ENCODE peak calls at places on chromosomes 12 and 14, in six cellular contexts. R is ovary, P is transverse colon, I is esophagus muscularis mucosa, W is sigmoid colon, N is HepG2. A is an unnamed sample.

GRCh38 chr12:4106617-4107016 is 166.9 kb upstream of the CCND2 start:
- DNase-seq in I (no peak), P (no peak), W (no peak), N (no peak), R (no peak), A (no peak)

GRCh38 chr12:8108808-8109398 is 14.5 kb upstream of the CLEC4A start:
- DNase-seq in P (peak), I (no peak), W (peak), R (peak), N (peak), A (peak)

GRCh38 chr12:123273166-123273565 is 1.5 kb upstream of the CDK2AP1 start:
- DNase-seq in P (no peak), N (no peak), R (no peak), I (no peak), W (no peak), A (no peak)

GRCh38 chr12:123912415-123913385 is 59.9 kb downstream of the CCDC92 start:
- DNase-seq in R (no peak), P (no peak), I (no peak), N (peak), W (no peak), A (no peak)

GRCh38 chr14:55908071-55908470 is 210.1 kb upstream of the PELI2 start:
- DNase-seq in R (no peak), N (no peak), P (no peak), W (no peak), I (no peak), A (no peak)

GRCh38 chr14:45095143-45095542 is 11.2 kb downstream of the PRPF39 start:
- DNase-seq in R (no peak), P (no peak), I (no peak), N (no peak), W (no peak), A (no peak)

GRCh38 chr14:59699422-59699821 is 122.8 kb upstream of the CCDC175 start:
- DNase-seq in W (no peak), R (no peak), I (no peak), P (no peak), N (no peak), A (no peak)

GRCh38 chr12:106428379-106428778 is 70.8 kb downstream of the POLR3B start:
- DNase-seq in I (no peak), R (no peak), N (no peak), W (no peak), P (no peak), A (peak)

GRCh38 chr14:94644102-94644535 is 31.9 kb downstream of the SERPINA3 start:
- DNase-seq in N (no peak), P (no peak), R (no peak), I (no peak), W (no peak), A (no peak)

GRCh38 chr12:79690606-79691298 is at the start of gene PAWR:
- DNase-seq in N (peak), P (peak), I (no peak), W (peak), R (peak), A (peak)

GRCh38 chr14:90235179-90235976 is 21.0 kb upstream of the PSMC1 start:
- DNase-seq in N (peak), I (no peak), W (no peak), R (peak), P (peak), A (peak)

GRCh38 chr14:21095430-21096205 is 2.8 kb downstream of the ZNF219 start:
- DNase-seq in P (no peak), R (no peak), N (no peak), W (no peak), I (no peak), A (no peak)

GRCh38 chr14:36315159-36315853 is 5.1 kb downstream of the MBIP start:
- DNase-seq in I (no peak), W (no peak), R (no peak), N (no peak), P (no peak), A (no peak)

GRCh38 chr14:73105050-73105449 is 31.3 kb upstream of the PSEN1 start:
- DNase-seq in I (no peak), W (no peak), N (no peak), R (no peak), P (no peak), A (no peak)

GRCh38 chr14:81285250-81285649 is 64.5 kb upstream of the GTF2A1 start:
- DNase-seq in I (no peak), N (no peak), W (no peak), P (no peak), R (no peak), A (no peak)

GRCh38 chr14:89144642-89145041 is 272.4 kb downstream of the FOXN3 start:
- DNase-seq in P (no peak), I (no peak), N (peak), W (no peak), R (no peak), A (no peak)

GRCh38 chr14:56635041-56635440 is 55.4 kb downstream of the TMEM260 start:
- DNase-seq in R (no peak), N (no peak), W (no peak), I (no peak), P (no peak), A (no peak)

GRCh38 chr12:27592548-27592947 is 68.5 kb downstream of the PPFIBP1 start:
- DNase-seq in P (no peak), N (no peak), R (no peak), I (no peak), W (peak), A (peak)

GRCh38 chr14:92560106-92560865 is 46.7 kb downstream of the RIN3 start:
- DNase-seq in N (no peak), R (no peak), P (no peak), W (no peak), I (no peak), A (no peak)

GRCh38 chr14:62670526-62670925 is 374.7 kb downstream of the KCNH5 start:
- DNase-seq in P (no peak), W (no peak), I (no peak), N (no peak), R (no peak), A (no peak)

GRCh38 chr12:92927055-92927435 is 2.0 kb downstream of the EEA1 start:
- DNase-seq in N (peak), I (no peak), P (no peak), W (no peak), R (no peak), A (no peak)

GRCh38 chr14:22400590-22401259 is 188.3 kb downstream of the DAD1 start:
- DNase-seq in R (no peak), N (no peak), P (no peak), W (no peak), I (no peak), A (no peak)

GRCh38 chr12:26940820-26941219 is 2.5 kb downstream of the FGFR1OP2 start:
- DNase-seq in W (no peak), R (no peak), N (no peak), P (no peak), I (no peak), A (no peak)

GRCh38 chr12:114995891-114996290 is 311.9 kb upstream of the TBX3 start:
- DNase-seq in R (no peak), P (no peak), I (no peak), N (no peak), W (no peak), A (no peak)

GRCh38 chr14:26577711-26578110 is 20.1 kb downstream of the NOVA1 start:
- DNase-seq in I (no peak), N (no peak), W (no peak), R (no peak), P (no peak), A (no peak)

GRCh38 chr12:27554421-27555186 is 30.6 kb downstream of the PPFIBP1 start:
- DNase-seq in P (peak), I (no peak), N (no peak), W (peak), R (peak), A (no peak)

GRCh38 chr12:110345176-110345651 is 58.3 kb downstream of the ANAPC7 start:
- DNase-seq in W (no peak), R (no peak), I (no peak), N (peak), P (peak), A (no peak)

GRCh38 chr12:64609543-64610091 is 678 bp upstream of the RASSF3 start:
- DNase-seq in I (no peak), N (no peak), W (no peak), R (no peak), P (no peak), A (no peak)

GRCh38 chr14:26594756-26595545 is 2.9 kb downstream of the NOVA1 start:
- DNase-seq in I (no peak), W (no peak), P (no peak), R (no peak), N (no peak), A (no peak)

GRCh38 chr14:31692376-31692781 is 131.2 kb downstream of the NUBPL start:
- DNase-seq in P (no peak), R (no peak), I (no peak), W (no peak), N (no peak), A (no peak)

GRCh38 chr12:45762185-45763110 is 32.9 kb downstream of the ARID2 start:
- DNase-seq in P (no peak), W (no peak), R (no peak), I (no peak), N (peak), A (no peak)

GRCh38 chr12:12776261-12776660 is 9.2 kb upstream of the APOLD1 start:
- DNase-seq in W (no peak), I (no peak), R (no peak), P (peak), N (peak), A (peak)

GRCh38 chr12:49010092-49010668 is 8.4 kb downstream of the PRKAG1 start:
- DNase-seq in N (no peak), P (no peak), R (no peak), W (no peak), I (no peak), A (no peak)

GRCh38 chr12:20547788-20548575 is 147.2 kb upstream of the SLCO1C1 start:
- DNase-seq in I (no peak), R (no peak), N (no peak), W (no peak), P (no peak), A (no peak)

GRCh38 chr14:69580009-69580577 is 5.4 kb upstream of the CCDC177 start:
- DNase-seq in N (peak), I (no peak), R (no peak), P (no peak), W (no peak), A (peak)

GRCh38 chr12:6199211-6199530 is 1.0 kb upstream of the CD9 start:
- DNase-seq in P (no peak), N (no peak), I (no peak), R (no peak), W (no peak), A (no peak)

GRCh38 chr12:121255433-121255832 is 41.1 kb downstream of the CAMKK2 start:
- DNase-seq in P (no peak), W (no peak), I (no peak), R (no peak), N (no peak), A (no peak)

GRCh38 chr12:118714051-118714460 is 267.3 kb upstream of the SRRM4 start:
- DNase-seq in I (no peak), P (peak), R (no peak), W (no peak), N (peak), A (no peak)

DNA sequence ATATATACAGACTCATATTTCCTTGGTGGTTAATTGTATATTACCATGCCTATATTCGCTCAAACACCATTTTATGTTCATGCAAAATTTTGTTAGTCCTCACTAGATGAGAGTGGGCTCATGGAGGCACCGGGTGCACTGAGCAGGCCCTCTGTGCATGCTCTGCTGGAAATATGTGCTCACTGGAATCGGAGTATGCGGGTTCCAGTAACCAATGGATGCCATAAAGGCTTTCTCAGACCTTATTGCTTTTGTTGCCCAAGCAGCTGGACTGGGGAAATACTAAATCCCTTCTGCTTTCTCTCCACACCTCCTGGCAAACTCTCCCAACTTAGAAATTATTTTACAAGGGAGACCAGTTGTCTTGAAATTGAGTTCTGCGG is 7.7 kb upstream of the HOXC6 start:
- DNase-seq in R (no peak), P (no peak), I (no peak), W (no peak), N (no peak), A (no peak)
- H3K4me3 ChIP-seq in R (peak), P (no peak), I (no peak), W (no peak), N (no peak), A (no peak)

GRCh38 chr12:67647251-67647546 is 1.3 kb upstream of the DYRK2 start:
- DNase-seq in P (no peak), R (no peak), N (no peak), W (no peak), I (no peak), A (no peak)

GRCh38 chr12:67647547-67648305 is 819 bp upstream of the DYRK2 start:
- DNase-seq in I (no peak), W (peak), R (peak), N (peak), P (peak), A (peak)

GRCh38 chr12:67650127-67650495 is 1.6 kb downstream of the DYRK2 start:
- DNase-seq in N (no peak), I (no peak), P (no peak), R (peak), W (no peak), A (no peak)

GRCh38 chr12:67649165-67650126 is 901 bp downstream of the DYRK2 start:
- DNase-seq in W (peak), R (peak), N (no peak), P (peak), I (no peak), A (peak)

DNA sequence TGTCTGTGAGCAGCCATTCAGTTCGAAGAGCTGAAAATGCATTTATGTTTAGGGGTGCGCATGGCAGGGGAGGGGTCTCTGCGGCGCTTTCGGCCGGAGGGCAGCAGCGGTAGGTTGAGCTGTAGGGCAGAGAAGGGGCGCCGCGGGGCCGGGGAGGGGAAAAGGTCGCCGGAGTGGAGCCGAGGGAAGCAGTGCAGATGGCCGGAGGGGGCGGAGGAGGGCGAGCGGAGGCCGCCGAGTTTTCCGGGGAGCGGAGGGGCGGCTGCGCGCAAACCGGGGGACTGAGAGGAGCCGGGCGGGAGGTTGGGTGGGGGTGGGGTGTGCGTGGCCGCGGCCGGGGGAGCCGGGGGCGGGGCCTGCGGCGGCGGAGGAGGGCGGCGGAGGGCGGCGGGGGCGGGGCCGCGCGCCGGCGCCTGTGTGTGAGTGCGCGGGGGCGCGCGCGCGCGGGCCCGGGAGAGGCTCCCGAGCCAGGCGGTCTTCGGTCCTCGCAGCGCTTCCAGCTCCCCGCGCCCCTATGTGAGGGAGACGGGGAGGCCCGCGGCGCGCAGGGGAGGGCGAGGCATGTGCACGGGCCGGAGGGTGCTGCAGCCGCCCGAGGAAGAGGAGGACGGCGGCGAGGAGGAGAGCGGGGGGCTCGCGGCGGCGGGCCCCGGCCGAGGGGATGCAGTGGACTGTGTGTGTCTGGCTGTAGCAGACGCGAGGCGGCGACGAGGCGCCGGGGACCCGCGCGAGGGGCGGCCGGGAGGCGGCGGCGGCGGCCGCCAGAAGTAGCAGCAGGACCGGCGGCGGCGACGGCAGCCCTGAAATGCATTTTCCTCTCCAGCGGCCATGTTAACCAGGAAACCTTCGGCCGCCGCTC is at the start of gene DYRK2:
- DNase-seq in W (peak), R (peak), N (peak), P (peak), I (no peak), A (peak)
- TF ChIP-seq EP300 in W (no peak), R (no peak), N (no peak), P (no peak), I (no peak), A (no peak)

DNA sequence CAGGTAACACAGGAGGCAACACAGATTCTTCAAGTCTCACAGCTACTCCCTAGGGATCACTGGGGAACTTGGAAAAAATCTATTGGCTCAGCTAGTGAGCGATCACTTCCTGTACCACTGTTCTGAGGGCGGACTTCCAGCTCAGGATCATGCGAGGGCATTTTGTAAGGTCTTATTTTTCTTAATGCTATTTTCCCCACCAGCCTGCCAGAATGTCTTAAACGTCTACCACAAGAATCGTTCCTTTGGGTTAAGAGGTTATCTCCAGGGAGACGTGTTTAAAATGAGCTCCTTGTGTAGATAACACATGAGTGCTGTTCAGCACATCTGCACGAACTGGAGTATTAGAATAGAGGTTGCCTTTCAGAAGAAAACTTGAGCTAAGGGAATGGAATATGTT is 162.6 kb downstream of the ETNK1 start:
- DNase-seq in N (no peak), I (no peak), R (no peak), W (no peak), P (no peak), A (no peak)
- H3K4me3 ChIP-seq in N (no peak), I (no peak), R (no peak), W (no peak), P (no peak), A (no peak)

GRCh38 chr12:70091021-70091521 is 152.2 kb upstream of the CNOT2 start:
- DNase-seq in W (no peak), I (no peak), R (no peak), P (no peak), N (no peak), A (no peak)
- TF ChIP-seq EP300 in W (no peak), I (no peak), R (no peak), P (no peak), N (no peak), A (no peak)

GRCh38 chr14:29925106-29925722 is 2.4 kb downstream of the PRKD1 start:
- DNase-seq in P (no peak), I (no peak), N (no peak), R (no peak), W (no peak), A (no peak)
- H3K4me3 ChIP-seq in P (no peak), I (no peak), N (no peak), R (no peak), W (peak), A (no peak)

GRCh38 chr14:75427482-75428229 is at the start of gene JDP2:
- DNase-seq in P (peak), I (peak), N (peak), R (peak), W (peak), A (peak)
- TF ChIP-seq EP300 in P (peak), I (no peak), N (no peak), R (no peak), W (peak), A (peak)

GRCh38 chr12:116358850-116359761 is 81.6 kb upstream of the MED13L start:
- DNase-seq in I (peak), N (peak), W (peak), R (peak), P (peak), A (peak)
- H3K4me3 ChIP-seq in I (no peak), N (peak), W (no peak), R (no peak), P (no peak), A (peak)

GRCh38 chr12:128933926-128934325 is 80.6 kb downstream of the GLT1D1 start:
- DNase-seq in N (no peak), W (no peak), R (no peak), I (no peak), P (no peak), A (no peak)
- TF ChIP-seq EP300 in N (no peak), W (no peak), R (no peak), I (no peak), P (no peak), A (no peak)

DNA sequence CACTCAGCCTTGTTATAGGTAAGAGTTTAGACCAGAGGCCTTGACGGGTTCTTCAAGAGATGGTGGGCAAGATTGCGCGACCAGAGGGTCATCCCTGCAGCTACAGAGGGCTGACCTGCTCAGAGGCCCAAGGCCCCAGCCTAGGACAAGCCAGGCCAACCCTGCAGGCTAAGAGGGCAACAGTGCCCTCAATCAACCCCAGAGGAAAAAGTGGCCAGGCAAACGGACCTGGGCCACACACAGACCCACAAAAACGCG is 1.3 kb downstream of the SSH1 start:
- DNase-seq in I (no peak), R (no peak), N (no peak), P (no peak), W (no peak), A (no peak)
- H3K4me3 ChIP-seq in I (peak), R (peak), N (peak), P (peak), W (peak), A (peak)

DNA sequence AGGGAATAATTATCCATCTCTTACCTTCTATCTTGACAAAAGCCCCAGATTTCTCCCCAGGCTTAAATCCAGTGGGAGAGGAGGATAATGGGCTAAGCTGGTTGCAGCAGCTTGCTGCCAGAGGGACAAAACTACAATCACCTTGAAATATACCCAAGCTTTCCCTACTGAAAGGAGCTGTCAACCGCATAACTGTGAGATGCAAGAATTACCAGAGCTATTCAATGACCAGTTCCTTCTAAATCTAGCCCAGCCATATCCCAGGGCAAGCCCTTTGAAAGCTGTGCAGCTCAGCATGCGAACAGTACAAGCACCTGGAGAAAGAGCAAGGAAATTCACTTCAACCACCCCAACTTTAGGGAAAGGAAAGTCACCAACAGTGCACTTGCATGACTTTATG is 982 bp upstream of the MGAT4C start:
- DNase-seq in N (no peak), P (no peak), W (no peak), I (no peak), R (no peak), A (no peak)
- TF ChIP-seq EP300 in N (no peak), P (no peak), W (no peak), I (no peak), R (no peak), A (no peak)

A was measured in stomach.